ENCODE peak calls at places on chromosomes 12 and 14, in ten cellular contexts. One of them, this sample, is unnamed.

GRCh38 chr14:20400965-20401593 is 12.2 kb downstream of the TEP1 start:
- DNase-seq in mesenchymal stem cell: no peak
- DNase-seq in mucosa of descending colon: no peak
- DNase-seq in upper lobe of left lung: no peak
- DNase-seq in tibial artery: no peak
- DNase-seq in LoVo: peak
- DNase-seq in neural crest cell: no peak
- DNase-seq in Right ventricle myocardium superior: no peak
- DNase-seq in cortex of kidney: no peak
- DNase-seq in HTR-8/SVneo: no peak
- DNase-seq in this sample: no peak

GRCh38 chr12:102016472-102016871 is 45.3 kb downstream of the WASHC3 start:
- DNase-seq in LoVo: no peak
- DNase-seq in tibial artery: no peak
- DNase-seq in upper lobe of left lung: no peak
- DNase-seq in cortex of kidney: no peak
- DNase-seq in mucosa of descending colon: no peak
- DNase-seq in HTR-8/SVneo: no peak
- DNase-seq in neural crest cell: no peak
- DNase-seq in mesenchymal stem cell: no peak
- DNase-seq in Right ventricle myocardium superior: no peak
- DNase-seq in this sample: no peak

GRCh38 chr14:59788176-59788575 is 82.4 kb downstream of the RTN1 start:
- DNase-seq in tibial artery: no peak
- DNase-seq in upper lobe of left lung: no peak
- DNase-seq in cortex of kidney: no peak
- DNase-seq in LoVo: no peak
- DNase-seq in HTR-8/SVneo: no peak
- DNase-seq in mesenchymal stem cell: no peak
- DNase-seq in mucosa of descending colon: no peak
- DNase-seq in neural crest cell: no peak
- DNase-seq in Right ventricle myocardium superior: no peak
- DNase-seq in this sample: no peak

GRCh38 chr12:22312336-22312735 is 22.2 kb downstream of the ST8SIA1 start:
- DNase-seq in cortex of kidney: no peak
- DNase-seq in neural crest cell: no peak
- DNase-seq in mesenchymal stem cell: no peak
- DNase-seq in LoVo: no peak
- DNase-seq in tibial artery: no peak
- DNase-seq in Right ventricle myocardium superior: peak
- DNase-seq in HTR-8/SVneo: no peak
- DNase-seq in upper lobe of left lung: no peak
- DNase-seq in mucosa of descending colon: no peak
- DNase-seq in this sample: peak

GRCh38 chr14:59465570-59466150 is 480 bp upstream of the GPR135 start:
- DNase-seq in tibial artery: no peak
- DNase-seq in upper lobe of left lung: no peak
- DNase-seq in LoVo: no peak
- DNase-seq in mucosa of descending colon: no peak
- DNase-seq in Right ventricle myocardium superior: no peak
- DNase-seq in neural crest cell: no peak
- DNase-seq in mesenchymal stem cell: no peak
- DNase-seq in HTR-8/SVneo: no peak
- DNase-seq in cortex of kidney: no peak
- DNase-seq in this sample: no peak

GRCh38 chr12:122072031-122072970 is 6.3 kb upstream of the MLXIP start:
- DNase-seq in HTR-8/SVneo: peak
- DNase-seq in upper lobe of left lung: no peak
- DNase-seq in mesenchymal stem cell: peak
- DNase-seq in mucosa of descending colon: no peak
- DNase-seq in Right ventricle myocardium superior: peak
- DNase-seq in LoVo: peak
- DNase-seq in tibial artery: peak
- DNase-seq in neural crest cell: no peak
- DNase-seq in cortex of kidney: no peak
- DNase-seq in this sample: peak

GRCh38 chr14:85159726-85160125 is 370.2 kb upstream of the FLRT2 start:
- DNase-seq in mesenchymal stem cell: no peak
- DNase-seq in neural crest cell: no peak
- DNase-seq in LoVo: no peak
- DNase-seq in tibial artery: no peak
- DNase-seq in Right ventricle myocardium superior: no peak
- DNase-seq in upper lobe of left lung: no peak
- DNase-seq in mucosa of descending colon: no peak
- DNase-seq in cortex of kidney: no peak
- DNase-seq in HTR-8/SVneo: no peak
- DNase-seq in this sample: no peak

GRCh38 chr14:60116181-60116580 is 24.5 kb downstream of the PCNX4 start:
- DNase-seq in HTR-8/SVneo: no peak
- DNase-seq in Right ventricle myocardium superior: no peak
- DNase-seq in neural crest cell: no peak
- DNase-seq in LoVo: no peak
- DNase-seq in mesenchymal stem cell: peak
- DNase-seq in upper lobe of left lung: no peak
- DNase-seq in tibial artery: no peak
- DNase-seq in mucosa of descending colon: no peak
- DNase-seq in cortex of kidney: no peak
- DNase-seq in this sample: no peak

GRCh38 chr12:45703942-45704341 is 25.6 kb upstream of the ARID2 start:
- DNase-seq in neural crest cell: no peak
- DNase-seq in Right ventricle myocardium superior: no peak
- DNase-seq in mesenchymal stem cell: no peak
- DNase-seq in LoVo: no peak
- DNase-seq in mucosa of descending colon: no peak
- DNase-seq in upper lobe of left lung: no peak
- DNase-seq in tibial artery: no peak
- DNase-seq in cortex of kidney: no peak
- DNase-seq in HTR-8/SVneo: no peak
- DNase-seq in this sample: no peak

GRCh38 chr14:97707603-97708002 is 910.4 kb downstream of the VRK1 start:
- DNase-seq in HTR-8/SVneo: no peak
- DNase-seq in upper lobe of left lung: no peak
- DNase-seq in LoVo: no peak
- DNase-seq in cortex of kidney: no peak
- DNase-seq in tibial artery: no peak
- DNase-seq in mucosa of descending colon: no peak
- DNase-seq in Right ventricle myocardium superior: no peak
- DNase-seq in neural crest cell: no peak
- DNase-seq in mesenchymal stem cell: no peak
- DNase-seq in this sample: no peak

GRCh38 chr14:99909500-99910064 is 116.4 kb downstream of the EML1 start:
- DNase-seq in LoVo: no peak
- DNase-seq in HTR-8/SVneo: no peak
- DNase-seq in tibial artery: no peak
- DNase-seq in neural crest cell: no peak
- DNase-seq in cortex of kidney: no peak
- DNase-seq in upper lobe of left lung: no peak
- DNase-seq in Right ventricle myocardium superior: no peak
- DNase-seq in mucosa of descending colon: no peak
- DNase-seq in mesenchymal stem cell: no peak
- DNase-seq in this sample: no peak

GRCh38 chr12:18250313-18250916 is 10.9 kb upstream of the PIK3C2G start:
- DNase-seq in mucosa of descending colon: no peak
- DNase-seq in Right ventricle myocardium superior: no peak
- DNase-seq in LoVo: peak
- DNase-seq in cortex of kidney: no peak
- DNase-seq in neural crest cell: peak
- DNase-seq in tibial artery: no peak
- DNase-seq in HTR-8/SVneo: peak
- DNase-seq in upper lobe of left lung: no peak
- DNase-seq in mesenchymal stem cell: peak
- DNase-seq in this sample: peak

GRCh38 chr12:49987620-49988303 is 15.0 kb downstream of the AQP6 start:
- DNase-seq in cortex of kidney: no peak
- DNase-seq in neural crest cell: no peak
- DNase-seq in LoVo: no peak
- DNase-seq in mucosa of descending colon: no peak
- DNase-seq in Right ventricle myocardium superior: no peak
- DNase-seq in HTR-8/SVneo: no peak
- DNase-seq in tibial artery: no peak
- DNase-seq in upper lobe of left lung: no peak
- DNase-seq in mesenchymal stem cell: no peak
- DNase-seq in this sample: no peak

GRCh38 chr14:23358553-23359166 is 6.0 kb upstream of the SLC22A17 start:
- DNase-seq in LoVo: no peak
- DNase-seq in mesenchymal stem cell: no peak
- DNase-seq in mucosa of descending colon: no peak
- DNase-seq in tibial artery: no peak
- DNase-seq in HTR-8/SVneo: no peak
- DNase-seq in neural crest cell: no peak
- DNase-seq in upper lobe of left lung: peak
- DNase-seq in cortex of kidney: no peak
- DNase-seq in Right ventricle myocardium superior: no peak
- DNase-seq in this sample: no peak

GRCh38 chr12:8145754-8146415 is 10.9 kb upstream of the ZNF705A start:
- DNase-seq in LoVo: no peak
- DNase-seq in upper lobe of left lung: peak
- DNase-seq in cortex of kidney: no peak
- DNase-seq in mucosa of descending colon: peak
- DNase-seq in Right ventricle myocardium superior: peak
- DNase-seq in mesenchymal stem cell: peak
- DNase-seq in HTR-8/SVneo: no peak
- DNase-seq in tibial artery: peak
- DNase-seq in neural crest cell: no peak
- DNase-seq in this sample: peak

GRCh38 chr14:48398675-48399282 is 723.4 kb upstream of the MDGA2 start:
- DNase-seq in mucosa of descending colon: no peak
- DNase-seq in LoVo: peak
- DNase-seq in cortex of kidney: no peak
- DNase-seq in Right ventricle myocardium superior: no peak
- DNase-seq in upper lobe of left lung: no peak
- DNase-seq in neural crest cell: peak
- DNase-seq in mesenchymal stem cell: peak
- DNase-seq in tibial artery: no peak
- DNase-seq in HTR-8/SVneo: peak
- DNase-seq in this sample: peak

GRCh38 chr14:68145036-68145435 is 325.5 kb downstream of the RAD51B start:
- DNase-seq in mucosa of descending colon: peak
- DNase-seq in upper lobe of left lung: no peak
- DNase-seq in neural crest cell: no peak
- DNase-seq in HTR-8/SVneo: no peak
- DNase-seq in tibial artery: no peak
- DNase-seq in cortex of kidney: no peak
- DNase-seq in mesenchymal stem cell: no peak
- DNase-seq in Right ventricle myocardium superior: no peak
- DNase-seq in LoVo: no peak
- DNase-seq in this sample: no peak

GRCh38 chr14:94717808-94718207 is 52.1 kb downstream of the GSC start:
- DNase-seq in mucosa of descending colon: no peak
- DNase-seq in cortex of kidney: no peak
- DNase-seq in mesenchymal stem cell: no peak
- DNase-seq in Right ventricle myocardium superior: no peak
- DNase-seq in upper lobe of left lung: no peak
- DNase-seq in HTR-8/SVneo: no peak
- DNase-seq in LoVo: no peak
- DNase-seq in neural crest cell: no peak
- DNase-seq in tibial artery: no peak
- DNase-seq in this sample: no peak

GRCh38 chr14:75634848-75635247 is 25.8 kb downstream of the ERG28 start:
- DNase-seq in neural crest cell: no peak
- DNase-seq in cortex of kidney: no peak
- DNase-seq in mucosa of descending colon: no peak
- DNase-seq in mesenchymal stem cell: no peak
- DNase-seq in Right ventricle myocardium superior: no peak
- DNase-seq in HTR-8/SVneo: no peak
- DNase-seq in tibial artery: no peak
- DNase-seq in upper lobe of left lung: no peak
- DNase-seq in LoVo: peak
- DNase-seq in this sample: no peak

GRCh38 chr12:1630081-1630826 is 1.2 kb downstream of the WNT5B start:
- DNase-seq in mesenchymal stem cell: peak
- DNase-seq in cortex of kidney: no peak
- DNase-seq in tibial artery: peak
- DNase-seq in upper lobe of left lung: peak
- DNase-seq in neural crest cell: peak
- DNase-seq in Right ventricle myocardium superior: peak
- DNase-seq in HTR-8/SVneo: no peak
- DNase-seq in mucosa of descending colon: peak
- DNase-seq in LoVo: peak
- DNase-seq in this sample: peak

GRCh38 chr12:124231980-124232653 is 62.8 kb upstream of the RFLNA start:
- DNase-seq in upper lobe of left lung: peak
- DNase-seq in neural crest cell: no peak
- DNase-seq in Right ventricle myocardium superior: no peak
- DNase-seq in HTR-8/SVneo: no peak
- DNase-seq in LoVo: peak
- DNase-seq in tibial artery: no peak
- DNase-seq in cortex of kidney: no peak
- DNase-seq in mucosa of descending colon: peak
- DNase-seq in mesenchymal stem cell: no peak
- DNase-seq in this sample: no peak